ENCODE peak calls at places on chromosomes 6 and 20, in four cellular contexts. N, G, H and Z are unnamed samples. For H3K9me3, the result is how much of the 10 kb centered on the place peaks cover.

GRCh38 chr20:32709528-32710121 is 33.6 kb downstream of the COMMD7 start:
- DNase-seq in N (no peak), G (no peak), H (no peak), Z (no peak)

GRCh38 chr6:12173670-12174069 is 116.5 kb upstream of the EDN1 start:
- DNase-seq in N (no peak), G (no peak), H (no peak), Z (no peak)

GRCh38 chr6:81656231-81656630 is 96.2 kb downstream of the TENT5A start:
- DNase-seq in N (no peak), G (no peak), H (no peak), Z (no peak)

GRCh38 chr6:906920-907319 is 214.0 kb upstream of the EXOC2 start:
- DNase-seq in N (no peak), G (no peak), H (no peak), Z (peak)

GRCh38 chr20:35277127-35277526 is 795 bp downstream of the MMP24OS start:
- DNase-seq in N (no peak), G (no peak), H (no peak), Z (peak)

GRCh38 chr6:11616200-11616611 is 78.7 kb downstream of the TMEM170B start:
- DNase-seq in N (no peak), G (no peak), H (no peak), Z (peak)

GRCh38 chr6:124961784-124962611 is at the start of gene RNF217:
- DNase-seq in N (no peak), G (peak), H (no peak), Z (peak)

GRCh38 chr6:4664117-4664626 is 112.0 kb upstream of the CDYL start:
- DNase-seq in N (no peak), G (peak), H (no peak), Z (no peak)

GRCh38 chr6:25660512-25660911 is 8.5 kb downstream of the SCGN start:
- DNase-seq in N (no peak), G (no peak), H (no peak), Z (no peak)

GRCh38 chr20:33490023-33490933 is at the start of gene CBFA2T2:
- DNase-seq in N (peak), G (peak), H (no peak), Z (peak)

GRCh38 chr20:56278205-56278604 is 29.7 kb downstream of the MC3R start:
- DNase-seq in N (no peak), G (no peak), H (no peak), Z (no peak)

GRCh38 chr20:56268536-56268935 is 20.0 kb downstream of the MC3R start:
- DNase-seq in N (no peak), G (no peak), H (no peak), Z (no peak)

GRCh38 chr20:56274156-56274555 is 25.6 kb downstream of the MC3R start:
- DNase-seq in N (no peak), G (no peak), H (no peak), Z (no peak)

GRCh38 chr20:56271974-56272373 is 23.4 kb downstream of the MC3R start:
- DNase-seq in N (no peak), G (no peak), H (no peak), Z (no peak)

DNA sequence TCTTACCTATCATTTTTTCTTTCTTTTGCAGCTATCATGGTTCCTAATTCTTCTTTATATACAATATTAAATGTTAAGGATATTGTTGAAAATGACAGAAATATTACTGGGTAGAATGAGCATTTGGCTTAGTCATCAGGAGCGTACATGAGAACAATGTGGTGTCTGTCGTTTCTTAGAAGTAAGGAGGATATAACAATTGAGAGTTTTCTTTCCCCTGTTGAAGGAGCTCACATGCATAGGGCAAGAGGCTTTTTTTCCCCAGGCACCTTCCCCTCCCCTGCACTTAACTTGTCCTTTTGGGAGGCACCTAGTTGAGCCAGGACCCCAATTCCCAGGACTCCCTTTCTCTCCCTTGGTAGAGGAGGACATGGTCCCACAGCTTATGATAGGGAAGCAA is 25.0 kb downstream of the MC3R start:
- DNase-seq in N (no peak), G (no peak), H (no peak), Z (no peak)
- H3K9me3 ChIP-seq in N (under half), G (under half), H (under half), Z (under half)

GRCh38 chr20:2692886-2693285 is 306 bp downstream of the EBF4 start:
- DNase-seq in N (no peak), G (no peak), H (peak), Z (peak)
- H3K4me3 ChIP-seq in N (peak), G (peak), H (no peak), Z (peak)

DNA sequence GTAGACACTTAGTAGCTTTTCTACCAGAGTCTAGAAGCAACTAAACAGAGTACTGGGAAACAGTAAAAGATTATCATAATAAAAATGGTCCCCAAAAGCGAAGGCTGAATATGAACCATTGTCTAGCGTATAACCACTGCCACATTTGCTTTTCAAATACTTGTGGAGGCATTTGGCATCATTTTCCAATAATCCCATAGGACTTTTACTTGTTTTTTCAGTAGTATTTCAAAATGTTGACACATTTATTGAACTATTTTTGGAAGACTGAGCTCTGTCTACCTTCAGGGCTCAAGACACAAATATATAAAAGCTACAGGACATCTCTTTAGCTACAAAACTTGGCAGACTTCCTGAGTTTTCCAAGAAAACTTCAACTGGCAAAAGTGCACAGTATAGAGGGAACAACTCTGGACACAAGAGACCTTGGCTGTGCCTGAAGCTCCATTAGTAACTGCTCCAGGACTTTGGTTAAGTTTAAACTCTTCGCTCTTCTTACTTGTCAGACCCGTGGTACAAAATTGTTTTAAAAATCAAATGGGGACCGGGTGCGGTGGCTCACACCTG is 13.4 kb downstream of the EPB41L2 start:
- DNase-seq in N (no peak), G (no peak), H (no peak), Z (no peak)
- H3K9me3 ChIP-seq in N (under half), G (under half), H (under half), Z (under half)

GRCh38 chr20:22584630-22584921 is 204 bp upstream of the FOXA2 start:
- DNase-seq in N (no peak), G (no peak), H (no peak), Z (no peak)
- H3K4me3 ChIP-seq in N (no peak), G (no peak), H (no peak), Z (peak)

GRCh38 chr6:168393126-168393870 is 47.7 kb upstream of the SMOC2 start:
- DNase-seq in N (peak), G (no peak), H (no peak), Z (no peak)
- H3K9me3 ChIP-seq in N (under half), G (under half), H (under half), Z (under half)

DNA sequence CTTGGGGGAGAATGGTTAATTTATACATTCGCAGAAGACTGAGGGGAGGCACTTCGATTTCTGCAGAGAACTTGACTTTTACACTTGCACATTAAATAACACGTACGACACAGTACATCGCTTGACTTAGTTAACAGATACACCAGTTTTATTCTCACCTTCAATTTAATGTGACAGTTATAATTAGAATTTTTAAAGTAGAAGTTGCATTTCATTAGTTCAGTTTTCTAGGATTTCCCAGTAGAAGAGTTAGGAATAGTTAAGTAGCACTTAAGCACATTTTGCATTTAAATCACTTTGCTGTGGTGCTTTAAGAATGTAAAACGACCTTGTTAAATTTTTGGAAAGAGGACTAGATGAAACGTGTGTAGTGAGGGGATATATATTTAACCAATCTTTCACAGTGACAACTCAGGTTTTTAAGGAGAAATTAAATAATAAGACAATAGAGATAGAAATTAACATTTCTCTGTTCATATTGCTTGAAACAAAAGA is 1.7 kb upstream of the BEND3 start:
- DNase-seq in N (no peak), G (no peak), H (no peak), Z (no peak)
- H3K4me3 ChIP-seq in N (no peak), G (no peak), H (peak), Z (no peak)

GRCh38 chr20:31239139-31239538 is 18.3 kb upstream of the DEFB115 start:
- DNase-seq in N (no peak), G (no peak), H (no peak), Z (no peak)
- H3K9me3 ChIP-seq in N (half or more), G (under half), H (half or more), Z (under half)

DNA sequence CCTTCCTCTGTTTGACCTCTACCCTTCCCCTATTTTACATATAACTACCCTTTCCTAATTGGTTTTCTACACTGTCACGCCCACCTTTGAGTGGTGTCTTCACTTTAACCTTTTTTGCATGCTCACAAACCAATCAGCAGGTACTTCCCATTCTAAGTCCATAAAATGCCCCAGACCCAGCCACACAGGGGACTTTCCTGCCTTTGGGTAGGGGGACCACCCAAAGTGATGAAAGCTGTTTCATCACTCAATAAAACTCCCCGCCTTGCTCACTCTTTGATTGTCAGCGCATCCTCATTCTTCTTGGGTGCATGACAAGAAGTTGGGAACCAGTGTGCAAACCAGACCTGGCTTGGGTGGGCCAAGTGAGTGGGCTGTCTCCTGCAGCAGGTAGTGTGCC is 20.5 kb upstream of the SNRPC start:
- DNase-seq in N (no peak), G (no peak), H (no peak), Z (no peak)
- H3K4me3 ChIP-seq in N (no peak), G (no peak), H (no peak), Z (no peak)

GRCh38 chr6:77979204-77979603 is 326.4 kb downstream of the MEI4 start:
- DNase-seq in N (no peak), G (no peak), H (no peak), Z (no peak)
- H3K9me3 ChIP-seq in N (under half), G (under half), H (under half), Z (under half)

GRCh38 chr6:139472341-139473038 is 98.0 kb upstream of the CITED2 start:
- DNase-seq in N (no peak), G (no peak), H (no peak), Z (no peak)
- H3K4me3 ChIP-seq in N (no peak), G (no peak), H (no peak), Z (no peak)